ENCODE peak calls at places on chromosomes 4 and X, in nine cellular contexts. J is epithelial cell of prostate; S is WERI-Rb-1; A is Caki2; U is astrocyte of the hippocampus; I is activated CD4-positive, alpha-beta T cell treated with anti-CD3 and anti-CD28 coated beads, Interleukin-2, amount 50 U/mL, for 1 hour; M is Right ventricle myocardium superior; G is ACHN; V is head of caudate nucleus. H is an unnamed sample.

GRCh38 chr4:182453830-182454229 is 210.6 kb downstream of the TENM3 start:
- DNase-seq in S (no peak), G (no peak), I (no peak), V (no peak), J (no peak), M (no peak), A (no peak), U (no peak), H (no peak)

GRCh38 chr4:36549992-36550391 is 268.6 kb downstream of the DTHD1 start:
- DNase-seq in M (no peak), S (no peak), G (no peak), U (no peak), V (no peak), I (no peak), A (no peak), J (no peak), H (no peak)

GRCh38 chr4:123746981-123747380 is 350.4 kb downstream of the SPRY1 start:
- DNase-seq in U (no peak), V (no peak), G (no peak), A (no peak), J (no peak), M (no peak), S (no peak), I (no peak), H (no peak)

GRCh38 chr4:337932-338758 is 531 bp downstream of the ZNF141 start:
- DNase-seq in M (peak; percentile 66), V (peak; percentile 75), G (peak; percentile 28), S (peak; percentile 59), A (peak; percentile 14), I (peak; percentile 39), U (peak; percentile 71), J (no peak), H (peak; percentile 22)

GRCh38 chr4:37990731-37991130 is 30.5 kb downstream of the PTTG2 start:
- DNase-seq in U (no peak), V (no peak), M (no peak), I (no peak), G (no peak), S (no peak), A (no peak), J (no peak), H (no peak)

GRCh38 chr4:112847781-112848180 is 201.7 kb upstream of the ANK2 start:
- DNase-seq in U (no peak), V (no peak), G (no peak), J (peak; percentile 37), M (no peak), S (no peak), I (no peak), A (no peak), H (no peak)

GRCh38 chr4:108372678-108373077 is 203.9 kb upstream of the LEF1 start:
- DNase-seq in V (no peak), I (peak; percentile 13), G (no peak), S (no peak), A (no peak), U (no peak), J (no peak), M (no peak), H (no peak)

GRCh38 chr4:128600996-128601857 is 208.3 kb upstream of the JADE1 start:
- DNase-seq in A (peak; percentile 84), G (peak; percentile 94), U (peak; percentile 98), J (peak; percentile 82), S (no peak), M (peak; percentile 55), V (peak; percentile 11), I (no peak), H (peak; percentile 31)

GRCh38 chr4:83328486-83328885 is 6.2 kb downstream of the HPSE start:
- DNase-seq in U (no peak), A (no peak), V (no peak), M (no peak), J (no peak), G (no peak), S (peak; percentile 10), I (no peak), H (no peak)

GRCh38 chrX:19569121-19569805 is 54.0 kb upstream of the MAP3K15 start:
- DNase-seq in V (no peak), G (no peak), J (no peak), S (no peak), A (no peak), M (peak; percentile 74), U (no peak), I (no peak), H (no peak)

GRCh38 chrX:39602226-39602625 is 495.5 kb downstream of the BCOR start:
- DNase-seq in M (no peak), U (no peak), G (no peak), J (no peak), A (no peak), S (peak; percentile 61), V (peak; percentile 24), I (no peak), H (no peak)

GRCh38 chr4:138522366-138522765 is 280.2 kb upstream of the SLC7A11 start:
- DNase-seq in M (no peak), I (no peak), V (no peak), G (peak; percentile 17), U (peak; percentile 31), A (peak; percentile 3), J (no peak), S (peak; percentile 10), H (no peak)

GRCh38 chr4:7699040-7699439 is 240.6 kb downstream of the AFAP1 start:
- DNase-seq in J (no peak), G (no peak), S (no peak), A (no peak), V (no peak), I (no peak), M (no peak), U (peak; percentile 85), H (no peak)

GRCh38 chr4:41658106-41658505 is 90.4 kb downstream of the PHOX2B start:
- DNase-seq in A (no peak), S (no peak), I (no peak), U (no peak), V (no peak), M (no peak), J (no peak), G (no peak), H (no peak)

GRCh38 chr4:15779336-15779735 is 1.2 kb downstream of the CD38 start:
- DNase-seq in S (no peak), G (peak; percentile 57), J (no peak), U (peak; percentile 77), I (no peak), M (peak; percentile 74), A (no peak), V (peak; percentile 67), H (peak; percentile 9)

GRCh38 chrX:95536661-95537060 is 1148.0 kb upstream of the DIAPH2 start:
- DNase-seq in J (no peak), G (no peak), A (no peak), U (no peak), S (no peak), M (no peak), V (no peak), I (no peak), H (no peak)

GRCh38 chrX:136166221-136166855 is 19.0 kb downstream of the FHL1 start:
- DNase-seq in A (no peak), G (no peak), S (no peak), U (peak; percentile 36), J (no peak), M (no peak), I (no peak), V (no peak), H (no peak)

GRCh38 chr4:184457530-184458249 is 16.7 kb downstream of the IRF2 start:
- DNase-seq in S (no peak), I (no peak), M (no peak), U (no peak), V (no peak), J (no peak), G (no peak), A (no peak), H (peak; percentile 73)

GRCh38 chr4:152967942-152968341 is 31.8 kb downstream of the FHDC1 start:
- DNase-seq in M (no peak), G (no peak), I (no peak), J (no peak), U (no peak), S (no peak), V (peak; percentile 56), A (no peak), H (no peak)

GRCh38 chr4:165610679-165611551 is 232.1 kb downstream of the CPE start:
- DNase-seq in V (no peak), G (no peak), I (no peak), J (no peak), A (no peak), S (no peak), U (no peak), M (no peak), H (no peak)

GRCh38 chrX:141641138-141641537 is 51.6 kb downstream of the SPANXA2 start:
- DNase-seq in A (no peak), V (no peak), I (no peak), S (no peak), M (no peak), G (no peak), U (no peak), J (no peak), H (no peak)

GRCh38 chr4:40969499-40969898 is 219.7 kb downstream of the NSUN7 start:
- DNase-seq in A (no peak), V (no peak), S (no peak), G (no peak), U (no peak), M (no peak), J (no peak), I (no peak), H (no peak)

GRCh38 chr4:84722720-84723119 is 139.8 kb downstream of the CDS1 start:
- DNase-seq in G (no peak), V (no peak), S (no peak), U (no peak), J (no peak), A (no peak), M (no peak), I (no peak), H (no peak)

GRCh38 chrX:1380672-1381233 is 11.2 kb downstream of the SLC25A6 start:
- DNase-seq in M (peak; percentile 41), A (no peak), U (no peak), I (no peak), V (peak; percentile 7), J (no peak), S (no peak), G (no peak), H (no peak)

GRCh38 chr4:134388351-134388750 is 186.8 kb upstream of the PABPC4L start:
- DNase-seq in S (no peak), A (no peak), U (no peak), V (no peak), I (no peak), G (no peak), M (no peak), J (no peak), H (no peak)

GRCh38 chr4:176538217-176538925 is 218.6 kb downstream of the SPCS3 start:
- DNase-seq in U (peak; percentile 82), M (no peak), I (no peak), G (peak; percentile 61), A (peak; percentile 47), V (no peak), J (peak; percentile 82), S (no peak), H (no peak)

GRCh38 chrX:150219374-150220185 is 143.5 kb upstream of the MAMLD1 start:
- DNase-seq in A (peak; percentile 53), V (peak; percentile 25), M (no peak), S (no peak), J (no peak), G (peak; percentile 76), I (no peak), U (peak; percentile 54), H (no peak)

GRCh38 chrX:21779095-21779494 is 21.2 kb upstream of the SMPX start:
- DNase-seq in I (no peak), J (no peak), G (no peak), V (no peak), A (no peak), S (no peak), M (no peak), U (no peak), H (no peak)

GRCh38 chrX:24294619-24295018 is 19.2 kb downstream of the SUPT20HL2 start:
- DNase-seq in G (no peak), A (no peak), S (peak; percentile 50), I (peak; percentile 1), V (peak; percentile 35), M (no peak), J (no peak), U (no peak), H (no peak)

GRCh38 chr4:40143926-40144508 is 52.8 kb upstream of the RHOH start:
- DNase-seq in V (no peak), S (no peak), M (no peak), U (no peak), J (no peak), A (no peak), I (no peak), G (no peak), H (no peak)